ENCODE peak calls at places on chromosomes 16 and 17, in six cellular contexts. One of them, this sample, is unnamed. For H3K4me1, the result is how much of the 10 kb centered on the place peaks cover.

GRCh38 chr17:43834106-43834505 is 1.2 kb upstream of the MPP3 start:
- DNase-seq in lower lobe of right lung: no peak
- DNase-seq in Caco-2: no peak
- DNase-seq in pancreas: no peak
- DNase-seq in A673: no peak
- DNase-seq in K562: no peak
- DNase-seq in this sample: no peak

GRCh38 chr16:86866986-86867722 is 288.8 kb downstream of the FOXL1 start:
- DNase-seq in lower lobe of right lung: no peak
- DNase-seq in Caco-2: no peak
- DNase-seq in pancreas: no peak
- DNase-seq in A673: no peak
- DNase-seq in K562: no peak
- DNase-seq in this sample: no peak

GRCh38 chr17:1724869-1725641 is 551 bp downstream of the WDR81 start:
- DNase-seq in lower lobe of right lung: peak
- DNase-seq in Caco-2: no peak
- DNase-seq in pancreas: peak
- DNase-seq in A673: peak
- DNase-seq in K562: no peak
- DNase-seq in this sample: peak

GRCh38 chr16:85649411-85649977 is 36.4 kb downstream of the GSE1 start:
- DNase-seq in lower lobe of right lung: no peak
- DNase-seq in Caco-2: no peak
- DNase-seq in pancreas: peak
- DNase-seq in A673: no peak
- DNase-seq in K562: no peak
- DNase-seq in this sample: no peak

GRCh38 chr17:78915872-78916632 is 9.1 kb downstream of the TIMP2 start:
- DNase-seq in lower lobe of right lung: peak
- DNase-seq in Caco-2: no peak
- DNase-seq in pancreas: no peak
- DNase-seq in A673: no peak
- DNase-seq in K562: no peak
- DNase-seq in this sample: no peak

GRCh38 chr17:39097159-39097519 is 54.3 kb downstream of the PLXDC1 start:
- DNase-seq in lower lobe of right lung: no peak
- DNase-seq in Caco-2: no peak
- DNase-seq in pancreas: no peak
- DNase-seq in A673: no peak
- DNase-seq in K562: no peak
- DNase-seq in this sample: no peak

GRCh38 chr17:77959926-77960521 is 1.5 kb downstream of the TNRC6C start:
- DNase-seq in lower lobe of right lung: no peak
- DNase-seq in Caco-2: no peak
- DNase-seq in pancreas: no peak
- DNase-seq in A673: peak
- DNase-seq in K562: no peak
- DNase-seq in this sample: no peak

GRCh38 chr17:238964-239259 is 57.5 kb upstream of the DOC2B start:
- DNase-seq in lower lobe of right lung: peak
- DNase-seq in Caco-2: no peak
- DNase-seq in pancreas: peak
- DNase-seq in A673: no peak
- DNase-seq in K562: no peak
- DNase-seq in this sample: peak

GRCh38 chr17:50477976-50478375 is 684 bp upstream of the RSAD1 start:
- DNase-seq in lower lobe of right lung: peak
- DNase-seq in Caco-2: no peak
- DNase-seq in pancreas: no peak
- DNase-seq in A673: no peak
- DNase-seq in K562: no peak
- DNase-seq in this sample: peak
- H3K4me1 ChIP-seq in lower lobe of right lung: under half
- H3K4me1 ChIP-seq in Caco-2: under half
- H3K4me1 ChIP-seq in pancreas: under half
- H3K4me1 ChIP-seq in A673: under half
- H3K4me1 ChIP-seq in K562: under half
- H3K4me1 ChIP-seq in this sample: under half

GRCh38 chr17:75559958-75560533 is 27.6 kb upstream of the MYO15B start:
- DNase-seq in lower lobe of right lung: no peak
- DNase-seq in Caco-2: no peak
- DNase-seq in pancreas: peak
- DNase-seq in A673: no peak
- DNase-seq in K562: no peak
- DNase-seq in this sample: no peak

GRCh38 chr17:75558666-75559530 is 28.7 kb upstream of the MYO15B start:
- DNase-seq in lower lobe of right lung: no peak
- DNase-seq in Caco-2: no peak
- DNase-seq in pancreas: peak
- DNase-seq in A673: no peak
- DNase-seq in K562: peak
- DNase-seq in this sample: no peak

GRCh38 chr17:75555679-75556153 is 30.2 kb downstream of the LLGL2 start:
- DNase-seq in lower lobe of right lung: no peak
- DNase-seq in Caco-2: no peak
- DNase-seq in pancreas: peak
- DNase-seq in A673: no peak
- DNase-seq in K562: no peak
- DNase-seq in this sample: no peak

GRCh38 chr17:75557075-75557851 is 30.3 kb upstream of the MYO15B start:
- DNase-seq in lower lobe of right lung: peak
- DNase-seq in Caco-2: peak
- DNase-seq in pancreas: peak
- DNase-seq in A673: no peak
- DNase-seq in K562: peak
- DNase-seq in this sample: peak

GRCh38 chr17:75557852-75558665 is 29.5 kb upstream of the MYO15B start:
- DNase-seq in lower lobe of right lung: no peak
- DNase-seq in Caco-2: no peak
- DNase-seq in pancreas: peak
- DNase-seq in A673: no peak
- DNase-seq in K562: no peak
- DNase-seq in this sample: no peak
- H3K4me1 ChIP-seq in lower lobe of right lung: under half
- H3K4me1 ChIP-seq in Caco-2: under half
- H3K4me1 ChIP-seq in pancreas: under half
- H3K4me1 ChIP-seq in A673: under half
- H3K4me1 ChIP-seq in K562: under half
- H3K4me1 ChIP-seq in this sample: under half

GRCh38 chr16:2035431-2036199 is 8.9 kb downstream of the NHERF2 start:
- DNase-seq in lower lobe of right lung: peak
- DNase-seq in Caco-2: peak
- DNase-seq in pancreas: peak
- DNase-seq in A673: peak
- DNase-seq in K562: no peak
- DNase-seq in this sample: peak

GRCh38 chr16:2036200-2036966 is 9.7 kb downstream of the NHERF2 start:
- DNase-seq in lower lobe of right lung: no peak
- DNase-seq in Caco-2: no peak
- DNase-seq in pancreas: peak
- DNase-seq in A673: no peak
- DNase-seq in K562: no peak
- DNase-seq in this sample: peak

GRCh38 chr16:2037115-2037514 is 10.4 kb downstream of the NHERF2 start:
- DNase-seq in lower lobe of right lung: no peak
- DNase-seq in Caco-2: no peak
- DNase-seq in pancreas: no peak
- DNase-seq in A673: no peak
- DNase-seq in K562: no peak
- DNase-seq in this sample: no peak

GRCh38 chr16:2033057-2033911 is 6.6 kb downstream of the NHERF2 start:
- DNase-seq in lower lobe of right lung: no peak
- DNase-seq in Caco-2: no peak
- DNase-seq in pancreas: peak
- DNase-seq in A673: peak
- DNase-seq in K562: peak
- DNase-seq in this sample: peak

DNA sequence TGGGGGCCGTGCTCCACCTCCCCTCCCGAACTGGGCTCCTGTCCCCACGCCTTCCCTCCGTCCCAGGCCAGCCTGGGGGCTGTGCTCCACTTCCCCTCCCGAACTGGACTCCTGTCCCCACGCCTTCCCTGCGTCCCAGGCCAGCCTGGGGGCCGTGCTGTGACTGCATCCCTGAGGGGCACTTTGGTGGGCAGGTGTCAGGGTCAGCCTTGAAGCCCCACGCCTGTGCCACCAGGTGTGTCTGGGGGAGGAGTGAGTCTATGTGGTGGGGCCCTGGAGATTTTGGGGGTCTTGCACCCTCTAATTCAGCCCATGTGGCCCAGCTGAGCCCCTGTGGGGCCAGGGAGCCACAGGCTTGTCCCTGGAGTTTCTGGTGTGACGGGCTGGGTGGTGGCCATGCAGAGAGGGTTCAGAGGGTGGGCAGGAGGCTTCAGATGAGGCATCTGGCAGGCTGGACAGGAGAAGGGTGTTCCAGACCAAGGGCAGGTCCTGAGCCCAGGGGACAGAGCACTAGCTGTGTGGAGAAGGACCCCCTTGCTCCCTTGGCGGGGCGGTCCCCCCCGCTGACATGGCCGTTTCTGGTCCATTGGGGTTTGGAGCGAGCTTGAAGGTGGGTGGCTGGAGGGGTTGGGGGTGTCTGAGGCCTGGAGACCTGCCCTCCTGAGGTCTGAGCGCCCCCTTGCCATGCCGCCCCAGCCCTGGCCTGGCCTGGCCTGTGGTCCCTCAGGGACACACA is 8.2 kb downstream of the NHERF2 start:
- DNase-seq in lower lobe of right lung: no peak
- DNase-seq in Caco-2: no peak
- DNase-seq in pancreas: peak
- DNase-seq in A673: no peak
- DNase-seq in K562: no peak
- DNase-seq in this sample: peak
- H3K4me1 ChIP-seq in lower lobe of right lung: half or more
- H3K4me1 ChIP-seq in Caco-2: under half
- H3K4me1 ChIP-seq in pancreas: under half
- H3K4me1 ChIP-seq in A673: under half
- H3K4me1 ChIP-seq in K562: half or more
- H3K4me1 ChIP-seq in this sample: under half

GRCh38 chr17:45146166-45146565 is 2.1 kb upstream of the HEXIM1 start:
- DNase-seq in lower lobe of right lung: no peak
- DNase-seq in Caco-2: no peak
- DNase-seq in pancreas: peak
- DNase-seq in A673: no peak
- DNase-seq in K562: no peak
- DNase-seq in this sample: peak

GRCh38 chr17:45147581-45148182 is 593 bp upstream of the HEXIM1 start:
- DNase-seq in lower lobe of right lung: peak
- DNase-seq in Caco-2: peak
- DNase-seq in pancreas: peak
- DNase-seq in A673: peak
- DNase-seq in K562: peak
- DNase-seq in this sample: peak

GRCh38 chr17:45145035-45145389 is 3.3 kb upstream of the HEXIM1 start:
- DNase-seq in lower lobe of right lung: no peak
- DNase-seq in Caco-2: no peak
- DNase-seq in pancreas: peak
- DNase-seq in A673: no peak
- DNase-seq in K562: no peak
- DNase-seq in this sample: peak

GRCh38 chr17:45147102-45147580 is 1.1 kb upstream of the HEXIM1 start:
- DNase-seq in lower lobe of right lung: peak
- DNase-seq in Caco-2: no peak
- DNase-seq in pancreas: peak
- DNase-seq in A673: peak
- DNase-seq in K562: no peak
- DNase-seq in this sample: peak

DNA sequence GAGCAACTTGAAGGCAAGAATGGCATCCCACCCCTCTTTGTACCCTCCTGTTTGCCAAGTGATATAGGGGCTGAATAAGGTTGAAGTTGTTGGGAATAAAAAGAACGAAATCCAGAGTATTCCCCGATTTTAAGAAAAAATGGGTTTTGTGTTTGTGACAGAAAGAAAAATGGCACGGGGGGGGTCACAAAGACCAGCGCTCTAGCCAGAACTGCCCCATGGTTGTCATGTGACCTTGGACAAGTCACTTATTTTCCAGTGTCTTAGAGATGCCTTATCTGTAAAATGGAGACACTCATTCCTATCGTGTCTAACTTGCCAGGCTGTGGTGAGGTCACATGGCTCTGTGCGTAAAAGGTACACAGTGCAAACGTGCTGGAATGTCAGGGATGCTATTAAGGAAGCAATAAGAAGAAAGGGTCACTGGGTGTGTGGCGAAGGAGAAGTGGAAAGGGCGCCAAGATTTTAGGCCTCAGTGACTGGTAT is 1.6 kb upstream of the HEXIM1 start:
- DNase-seq in lower lobe of right lung: no peak
- DNase-seq in Caco-2: peak
- DNase-seq in pancreas: peak
- DNase-seq in A673: no peak
- DNase-seq in K562: no peak
- DNase-seq in this sample: no peak
- H3K4me1 ChIP-seq in lower lobe of right lung: under half
- H3K4me1 ChIP-seq in Caco-2: under half
- H3K4me1 ChIP-seq in pancreas: under half
- H3K4me1 ChIP-seq in A673: under half
- H3K4me1 ChIP-seq in K562: half or more
- H3K4me1 ChIP-seq in this sample: under half